ENCODE peak calls at places on chromosome 5, in six cellular contexts. B is PC-9, R is endothelial cell of umbilical vein, V is BE2C, Q is suprapubic skin, Z is breast epithelium. E is an unnamed sample.
A peak's percentile ranks its signal among the peaks of the same experiment; 100 is the strongest.

GRCh38 chr5:106454651-106455415 is 1215.9 kb downstream of the EFNA5 start:
- DNase-seq in Z (no peak), B (peak; percentile 81), V (peak; percentile 27), Q (no peak), R (peak; percentile 72), E (no peak)

GRCh38 chr5:76351577-76351976 is 51.5 kb upstream of the IQGAP2 start:
- DNase-seq in B (no peak), Q (no peak), R (no peak), V (no peak), Z (no peak), E (no peak)

GRCh38 chr5:123157797-123158528 is 68.9 kb downstream of the PRDM6 start:
- DNase-seq in Z (no peak), B (no peak), Q (no peak), R (peak; percentile 6), V (no peak), E (no peak)

GRCh38 chr5:127092690-127093089 is 19.4 kb upstream of the C5orf63 start:
- DNase-seq in R (no peak), B (no peak), Z (no peak), Q (no peak), V (peak; percentile 20), E (no peak)

GRCh38 chr5:167721926-167722440 is 569.5 kb upstream of the WWC1 start:
- DNase-seq in R (no peak), V (no peak), Z (no peak), Q (no peak), B (no peak), E (no peak)

GRCh38 chr5:137212471-137212870 is 286.7 kb downstream of the SPOCK1 start:
- DNase-seq in R (no peak), Z (no peak), Q (no peak), V (no peak), B (no peak), E (no peak)

GRCh38 chr5:151911011-151911410 is 13.6 kb downstream of the GLRA1 start:
- DNase-seq in R (no peak), Z (no peak), B (no peak), V (no peak), Q (no peak), E (no peak)

GRCh38 chr5:138459311-138459710 is 6.0 kb upstream of the EGR1 start:
- DNase-seq in V (no peak), R (peak; percentile 34), Q (no peak), B (no peak), Z (peak; percentile 32), E (no peak)

GRCh38 chr5:11619339-11620028 is 284.8 kb downstream of the CTNND2 start:
- DNase-seq in R (no peak), V (no peak), B (no peak), Q (no peak), Z (no peak), E (no peak)

GRCh38 chr5:168076561-168076991 is 214.9 kb upstream of the WWC1 start:
- DNase-seq in R (no peak), Q (peak; percentile 61), Z (no peak), V (peak; percentile 52), B (no peak), E (no peak)

GRCh38 chr5:172450861-172451695 is 3.2 kb downstream of the SH3PXD2B start:
- DNase-seq in Q (peak; percentile 80), R (peak; percentile 25), V (peak; percentile 52), B (no peak), Z (no peak), E (no peak)

GRCh38 chr5:40988761-40989510 is 79.6 kb downstream of the C7 start:
- DNase-seq in Z (no peak), Q (no peak), V (no peak), B (no peak), R (no peak), E (no peak)

GRCh38 chr5:53480474-53481353 is at the start of gene FST:
- DNase-seq in V (no peak), Z (no peak), B (no peak), Q (peak; percentile 63), R (peak; percentile 41), E (no peak)

GRCh38 chr5:154179846-154180710 is 10.5 kb upstream of the GALNT10 start:
- DNase-seq in R (peak; percentile 64), Q (no peak), B (peak; percentile 51), V (peak; percentile 39), Z (no peak), E (peak; percentile 33)

GRCh38 chr5:1801954-1802295 is 718 bp downstream of the NDUFS6 start:
- DNase-seq in V (no peak), B (peak; percentile 54), R (no peak), Q (peak; percentile 19), Z (peak; percentile 37), E (no peak)

GRCh38 chr5:1002836-1003235 is 5.8 kb upstream of the NKD2 start:
- DNase-seq in Q (peak; percentile 60), B (no peak), Z (peak; percentile 22), V (no peak), R (no peak), E (no peak)

GRCh38 chr5:174732040-174733020 is 7.9 kb downstream of the MSX2 start:
- DNase-seq in Q (no peak), B (no peak), R (no peak), Z (no peak), V (no peak), E (no peak)

GRCh38 chr5:131587541-131587940 is 47.5 kb downstream of the RAPGEF6 start:
- DNase-seq in V (no peak), R (peak; percentile 11), Q (no peak), B (no peak), Z (no peak), E (no peak)

DNA sequence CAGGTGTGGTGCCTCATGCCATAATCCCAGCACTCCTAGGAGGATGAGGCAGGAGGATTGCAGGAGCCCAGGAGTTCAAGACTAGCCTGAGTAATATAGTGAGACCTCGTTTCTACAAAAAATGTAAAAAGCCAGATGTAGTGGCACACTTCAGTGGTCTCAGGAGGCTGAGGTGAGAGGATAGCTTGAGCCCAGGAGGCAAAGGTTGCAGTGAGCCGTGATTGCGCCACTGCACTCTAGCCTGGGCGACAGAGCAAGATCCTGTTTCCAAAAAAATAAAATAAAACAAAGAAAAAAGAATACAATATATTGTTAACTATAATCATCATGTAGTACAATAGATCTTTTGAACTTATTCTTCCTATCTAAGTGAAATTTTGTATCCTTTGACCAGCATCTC is 16.3 kb downstream of the NLN start:
- DNase-seq in V (no peak), Q (no peak), R (no peak), B (no peak), Z (no peak), E (no peak)
- TF ChIP-seq CTCF in V (no peak), Q (no peak), R (no peak), B (no peak), Z (no peak), E (no peak)

DNA sequence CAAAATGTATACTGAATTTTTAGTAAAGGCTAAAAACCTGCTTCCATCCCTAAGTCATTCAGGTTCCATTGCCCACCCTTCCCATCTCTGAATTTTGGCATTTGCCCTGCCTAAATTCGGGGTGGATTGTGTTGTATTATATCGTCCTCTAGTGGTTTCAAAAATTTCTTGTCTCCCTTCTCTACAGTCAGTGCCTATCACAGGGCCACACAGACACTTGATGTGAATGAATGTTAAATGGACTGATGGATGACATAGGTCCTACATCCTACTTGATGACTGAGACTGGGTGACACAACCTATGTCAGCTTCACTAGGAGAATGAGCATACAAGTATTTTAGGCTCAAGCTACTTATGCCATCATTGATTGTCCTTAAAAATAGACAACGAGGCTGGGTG is 45.6 kb upstream of the SLC30A5 start:
- DNase-seq in R (peak; percentile 10), Z (no peak), V (peak; percentile 45), Q (no peak), B (no peak), E (no peak)
- TF ChIP-seq CTCF in R (no peak), Z (peak; percentile 44), V (peak; percentile 96), Q (peak; percentile 16), B (peak; percentile 35), E (peak; percentile 18)

GRCh38 chr5:163005949-163006348 is 431.4 kb upstream of the CCNG1 start:
- DNase-seq in V (no peak), R (no peak), Z (no peak), B (no peak), Q (no peak), E (no peak)
- TF ChIP-seq CTCF in V (peak; percentile 16), R (no peak), Z (no peak), B (peak; percentile 25), Q (no peak), E (no peak)

GRCh38 chr5:178149199-178149932 is 4.3 kb downstream of the NHP2 start:
- DNase-seq in Z (no peak), Q (no peak), R (no peak), V (no peak), B (no peak), E (no peak)

GRCh38 chr5:178147406-178147805 is 6.3 kb downstream of the NHP2 start:
- DNase-seq in B (no peak), V (no peak), R (no peak), Z (no peak), Q (no peak), E (no peak)

GRCh38 chr5:178153530-178154340 is at the start of gene NHP2:
- DNase-seq in Q (peak; percentile 99), B (peak; percentile 93), V (peak; percentile 99), R (peak; percentile 99), Z (peak; percentile 98), E (peak; percentile 86)

GRCh38 chr5:178152491-178153444 is 917 bp downstream of the NHP2 start:
- DNase-seq in B (no peak), Z (no peak), V (no peak), R (no peak), Q (no peak), E (no peak)

DNA sequence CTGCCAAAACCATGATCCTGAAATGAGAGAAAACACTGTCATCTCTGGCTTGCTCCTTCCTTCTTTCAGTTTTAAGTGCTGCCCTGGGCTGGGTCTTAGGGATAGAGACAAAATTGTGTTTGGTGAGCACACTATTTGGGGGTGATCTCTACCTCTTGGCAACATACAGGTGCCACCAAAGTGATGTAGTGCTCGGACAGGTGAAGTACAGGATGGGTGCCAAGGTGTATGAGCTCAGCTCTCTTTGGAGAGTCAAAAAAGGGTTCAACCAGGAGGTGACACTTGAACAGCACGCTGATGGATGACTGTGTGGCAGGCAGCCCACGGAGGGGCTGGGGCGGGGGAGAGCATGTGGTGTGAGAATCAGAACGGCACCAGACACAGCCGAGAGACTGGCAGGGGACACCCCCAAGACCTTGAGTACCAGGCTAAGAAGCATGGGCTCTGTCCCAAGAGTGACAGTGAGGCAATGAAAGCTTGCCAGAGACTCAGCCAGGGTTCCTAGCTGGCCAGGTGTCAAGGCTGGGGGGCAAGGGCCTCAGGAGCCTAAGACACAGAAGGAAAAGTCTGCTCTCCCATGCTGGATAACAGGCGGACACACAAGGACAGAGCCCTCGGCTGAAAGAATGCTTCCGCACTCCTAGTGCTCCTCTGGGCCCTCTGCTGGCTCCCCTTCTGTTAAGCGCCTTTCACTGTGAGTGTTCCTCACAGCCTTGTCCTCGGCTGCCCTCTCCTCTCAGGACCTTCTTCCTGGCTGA is 2.5 kb downstream of the NHP2 start:
- DNase-seq in Q (no peak), R (no peak), B (no peak), Z (no peak), V (peak; percentile 29), E (no peak)
- TF ChIP-seq CTCF in Q (no peak), R (no peak), B (no peak), Z (no peak), V (peak; percentile 39), E (no peak)

GRCh38 chr5:80407735-80408474 is at the start of gene ZFYVE16:
- DNase-seq in V (peak; percentile 99), Q (peak; percentile 99), Z (peak; percentile 94), R (peak; percentile 98), B (peak; percentile 89), E (peak; percentile 66)
- TF ChIP-seq CTCF in V (peak; percentile 24), Q (peak; percentile 42), Z (peak; percentile 37), R (no peak), B (peak; percentile 47), E (no peak)